ENCODE peak calls at places on chromosomes 11 and 22, in four cellular contexts. One of them, this sample, is unnamed.

GRCh38 chr11:28048812-28049211 is 59.1 kb downstream of the KIF18A start:
- DNase-seq in LNCaP clone FGC: no peak
- DNase-seq in foreskin fibroblast: no peak
- DNase-seq in astrocyte of the spinal cord: no peak
- DNase-seq in this sample: no peak

GRCh38 chr22:47159592-47159991 is 397.1 kb downstream of the TBC1D22A start:
- DNase-seq in LNCaP clone FGC: no peak
- DNase-seq in foreskin fibroblast: no peak
- DNase-seq in astrocyte of the spinal cord: no peak
- DNase-seq in this sample: no peak

GRCh38 chr11:8671242-8671641 is 11.2 kb downstream of the TRIM66 start:
- DNase-seq in LNCaP clone FGC: no peak
- DNase-seq in astrocyte of the spinal cord: peak
- DNase-seq in foreskin fibroblast: peak
- DNase-seq in this sample: peak

GRCh38 chr22:38974826-38975175 is 7.3 kb upstream of the APOBEC3B start:
- DNase-seq in LNCaP clone FGC: no peak
- DNase-seq in foreskin fibroblast: no peak
- DNase-seq in astrocyte of the spinal cord: no peak
- DNase-seq in this sample: no peak

GRCh38 chr22:36056980-36057379 is 28.4 kb upstream of the RBFOX2 start:
- DNase-seq in foreskin fibroblast: peak
- DNase-seq in LNCaP clone FGC: no peak
- DNase-seq in astrocyte of the spinal cord: no peak
- DNase-seq in this sample: no peak

GRCh38 chr11:1943576-1943975 is 3.6 kb upstream of the MRPL23 start:
- DNase-seq in LNCaP clone FGC: no peak
- DNase-seq in astrocyte of the spinal cord: no peak
- DNase-seq in foreskin fibroblast: no peak
- DNase-seq in this sample: no peak

GRCh38 chr11:55658031-55658573 is 3.9 kb upstream of the OR4C6 start:
- DNase-seq in LNCaP clone FGC: no peak
- DNase-seq in astrocyte of the spinal cord: no peak
- DNase-seq in foreskin fibroblast: no peak
- DNase-seq in this sample: no peak

GRCh38 chr11:134800826-134801225 is 388.8 kb upstream of the B3GAT1 start:
- DNase-seq in astrocyte of the spinal cord: no peak
- DNase-seq in foreskin fibroblast: no peak
- DNase-seq in LNCaP clone FGC: no peak
- DNase-seq in this sample: no peak

GRCh38 chr22:30826670-30827355 is 132.1 kb downstream of the OSBP2 start:
- DNase-seq in astrocyte of the spinal cord: no peak
- DNase-seq in LNCaP clone FGC: no peak
- DNase-seq in foreskin fibroblast: no peak
- DNase-seq in this sample: no peak

GRCh38 chr11:78740175-78741161 is 165.8 kb upstream of the NARS2 start:
- DNase-seq in foreskin fibroblast: no peak
- DNase-seq in astrocyte of the spinal cord: no peak
- DNase-seq in LNCaP clone FGC: no peak
- DNase-seq in this sample: no peak

GRCh38 chr11:133078591-133079179 is 453.6 kb downstream of the OPCML start:
- DNase-seq in foreskin fibroblast: peak
- DNase-seq in LNCaP clone FGC: peak
- DNase-seq in astrocyte of the spinal cord: peak
- DNase-seq in this sample: no peak

GRCh38 chr11:20865161-20865560 is 195.8 kb downstream of the NELL1 start:
- DNase-seq in LNCaP clone FGC: no peak
- DNase-seq in foreskin fibroblast: no peak
- DNase-seq in astrocyte of the spinal cord: no peak
- DNase-seq in this sample: no peak

GRCh38 chr22:41725510-41726110 is 26.3 kb downstream of the MEI1 start:
- DNase-seq in LNCaP clone FGC: no peak
- DNase-seq in astrocyte of the spinal cord: no peak
- DNase-seq in foreskin fibroblast: no peak
- DNase-seq in this sample: no peak

DNA sequence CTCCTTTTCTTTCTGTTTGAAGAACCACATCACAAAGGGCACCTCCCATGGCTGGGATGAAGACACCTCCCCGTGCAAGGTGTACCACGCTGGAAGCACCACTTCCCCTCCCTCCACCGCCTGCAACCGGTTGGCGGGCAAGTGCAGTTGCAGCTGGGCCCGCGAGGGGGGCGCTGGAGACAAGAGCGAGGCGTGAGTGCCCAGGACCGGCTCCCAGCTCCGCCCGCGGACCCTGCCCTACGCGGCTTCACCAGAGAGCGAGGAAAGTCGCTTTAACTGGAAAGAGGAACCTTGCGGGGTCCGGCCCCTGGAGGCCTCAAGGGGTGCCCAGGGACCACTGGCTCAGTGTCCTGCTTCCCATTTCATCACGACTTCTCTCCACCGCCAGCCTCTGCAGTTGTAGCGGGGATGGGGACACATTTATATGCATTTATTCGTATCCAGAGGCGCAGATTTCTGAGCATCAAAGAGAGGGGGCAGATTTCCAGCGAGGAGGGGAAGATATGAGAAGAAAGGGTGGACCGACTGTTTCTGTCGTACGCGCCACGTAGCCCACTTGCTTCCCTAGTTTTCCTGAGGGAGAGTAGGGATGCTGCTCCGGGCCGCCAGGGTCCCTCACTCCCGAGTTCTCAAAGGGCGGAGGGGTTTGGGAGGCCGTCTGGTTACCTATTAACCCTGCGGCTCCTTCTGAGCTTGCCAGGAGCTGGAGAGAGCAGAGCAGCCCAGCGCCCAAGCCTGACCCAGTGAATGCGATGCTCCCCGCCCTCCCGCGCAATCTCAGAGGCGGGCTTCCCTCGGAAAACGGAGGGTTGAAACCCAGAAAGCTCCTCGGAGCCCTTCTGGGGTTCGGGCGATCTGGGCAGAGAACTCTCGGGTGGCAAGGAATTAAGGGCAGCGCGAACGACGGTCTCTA is 3.5 kb downstream of the ESAM start:
- DNase-seq in astrocyte of the spinal cord: peak
- DNase-seq in foreskin fibroblast: peak
- DNase-seq in LNCaP clone FGC: no peak
- DNase-seq in this sample: peak
- TF ChIP-seq CTCF in astrocyte of the spinal cord: peak
- TF ChIP-seq CTCF in foreskin fibroblast: peak
- TF ChIP-seq CTCF in LNCaP clone FGC: peak
- TF ChIP-seq CTCF in this sample: peak

GRCh38 chr22:50014655-50015401 is 2.3 kb upstream of the IL17REL start:
- DNase-seq in LNCaP clone FGC: no peak
- DNase-seq in foreskin fibroblast: no peak
- DNase-seq in astrocyte of the spinal cord: no peak
- DNase-seq in this sample: no peak
- TF ChIP-seq CTCF in LNCaP clone FGC: peak
- TF ChIP-seq CTCF in foreskin fibroblast: no peak
- TF ChIP-seq CTCF in astrocyte of the spinal cord: no peak
- TF ChIP-seq CTCF in this sample: no peak

GRCh38 chr11:64564947-64565889 is 25.8 kb upstream of the SLC22A12 start:
- DNase-seq in astrocyte of the spinal cord: no peak
- DNase-seq in LNCaP clone FGC: no peak
- DNase-seq in foreskin fibroblast: no peak
- DNase-seq in this sample: no peak
- TF ChIP-seq CTCF in astrocyte of the spinal cord: peak
- TF ChIP-seq CTCF in LNCaP clone FGC: peak
- TF ChIP-seq CTCF in foreskin fibroblast: peak
- TF ChIP-seq CTCF in this sample: no peak

GRCh38 chr11:73274722-73275380 is 2.7 kb downstream of the P2RY6 start:
- DNase-seq in astrocyte of the spinal cord: no peak
- DNase-seq in foreskin fibroblast: no peak
- DNase-seq in LNCaP clone FGC: no peak
- DNase-seq in this sample: no peak

GRCh38 chr11:73270855-73271477 is 1.2 kb upstream of the P2RY6 start:
- DNase-seq in astrocyte of the spinal cord: no peak
- DNase-seq in LNCaP clone FGC: no peak
- DNase-seq in foreskin fibroblast: no peak
- DNase-seq in this sample: no peak

GRCh38 chr11:73273246-73273890 is 1.2 kb downstream of the P2RY6 start:
- DNase-seq in foreskin fibroblast: no peak
- DNase-seq in LNCaP clone FGC: no peak
- DNase-seq in astrocyte of the spinal cord: no peak
- DNase-seq in this sample: no peak

GRCh38 chr11:73271936-73272679 is at the start of gene P2RY6:
- DNase-seq in foreskin fibroblast: peak
- DNase-seq in astrocyte of the spinal cord: peak
- DNase-seq in LNCaP clone FGC: no peak
- DNase-seq in this sample: no peak

DNA sequence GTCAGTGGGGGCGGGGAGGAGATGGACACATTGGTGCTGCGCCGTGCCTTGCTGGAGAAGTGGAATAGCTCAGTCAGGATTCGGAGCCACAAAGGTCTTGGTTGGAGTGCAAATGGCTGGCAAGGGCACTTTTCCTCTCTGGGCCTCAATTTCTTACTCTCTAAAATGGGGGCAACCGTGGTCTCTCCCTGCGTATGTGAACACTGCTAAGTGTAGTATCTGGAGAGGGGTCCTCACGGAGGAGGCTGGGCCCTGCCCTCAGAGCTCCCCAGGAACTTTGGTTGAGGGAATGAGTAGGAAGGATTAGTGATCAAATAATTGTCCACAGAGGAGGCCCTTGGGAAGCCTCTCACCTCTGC is 521 bp downstream of the P2RY6 start:
- DNase-seq in foreskin fibroblast: no peak
- DNase-seq in LNCaP clone FGC: no peak
- DNase-seq in astrocyte of the spinal cord: no peak
- DNase-seq in this sample: no peak
- TF ChIP-seq CTCF in foreskin fibroblast: no peak
- TF ChIP-seq CTCF in LNCaP clone FGC: no peak
- TF ChIP-seq CTCF in astrocyte of the spinal cord: no peak
- TF ChIP-seq CTCF in this sample: no peak

DNA sequence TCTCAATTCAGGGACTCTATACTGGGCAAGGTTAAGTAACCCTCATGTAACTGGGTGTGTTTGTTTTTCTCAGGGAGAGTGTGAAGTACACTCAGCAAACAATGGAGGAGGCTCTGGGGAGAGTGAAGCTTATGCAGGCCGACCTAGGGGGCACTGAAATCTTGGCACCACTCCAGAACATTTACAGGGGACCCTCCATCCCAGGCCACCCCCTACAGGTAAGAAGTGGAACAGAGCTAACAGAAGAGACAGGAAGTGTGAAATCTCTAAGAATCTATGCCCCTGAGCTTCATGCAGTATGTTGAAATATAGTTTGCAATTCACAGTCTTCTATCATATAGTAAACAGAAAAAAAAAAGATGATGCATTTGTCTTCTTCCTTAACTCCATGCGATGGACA is 8.3 kb downstream of the VWA5A start:
- DNase-seq in astrocyte of the spinal cord: no peak
- DNase-seq in foreskin fibroblast: no peak
- DNase-seq in LNCaP clone FGC: no peak
- DNase-seq in this sample: no peak
- TF ChIP-seq CTCF in astrocyte of the spinal cord: no peak
- TF ChIP-seq CTCF in foreskin fibroblast: no peak
- TF ChIP-seq CTCF in LNCaP clone FGC: no peak
- TF ChIP-seq CTCF in this sample: no peak

DNA sequence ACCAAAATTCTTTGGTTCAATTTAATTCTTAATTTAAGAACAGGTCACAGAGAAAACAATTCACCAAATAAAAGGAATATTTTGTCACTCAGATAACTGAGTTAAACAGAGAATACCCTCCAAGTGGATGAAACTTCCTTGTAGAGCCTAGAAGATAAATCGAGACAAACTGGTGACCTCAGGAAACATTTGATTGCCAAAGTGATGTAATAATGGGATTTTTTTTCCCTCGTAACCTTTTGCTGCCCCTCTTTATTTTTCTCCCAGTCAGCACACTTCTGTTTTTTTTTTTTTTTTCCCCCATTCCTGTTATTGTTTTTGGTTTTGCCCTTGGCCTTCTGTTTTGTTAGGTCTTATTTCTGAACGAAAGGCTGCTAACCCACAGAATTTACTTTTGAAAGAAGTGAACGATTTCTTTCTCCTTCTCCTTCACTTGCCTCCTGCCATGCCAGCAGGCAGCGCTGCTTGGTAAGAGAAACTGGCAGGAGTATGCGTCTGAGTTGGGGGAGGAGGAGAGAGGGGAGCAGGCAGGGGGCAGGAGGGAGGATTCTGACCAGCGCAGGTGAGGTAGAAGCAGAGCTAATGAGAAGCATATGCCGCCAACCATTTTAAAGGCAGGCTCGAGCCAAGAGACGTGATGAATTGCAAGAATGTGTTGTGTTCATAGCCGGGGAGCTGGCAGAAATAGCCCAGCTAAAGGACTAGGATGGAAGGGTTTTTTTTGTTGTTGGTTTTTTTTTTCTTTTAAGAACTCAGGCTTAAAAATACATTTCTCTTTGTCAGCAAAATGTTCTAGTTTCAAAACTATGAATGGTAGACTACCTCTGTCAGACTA is 121.9 kb upstream of the MTMR2 start:
- DNase-seq in astrocyte of the spinal cord: peak
- DNase-seq in LNCaP clone FGC: no peak
- DNase-seq in foreskin fibroblast: peak
- DNase-seq in this sample: peak
- TF ChIP-seq CTCF in astrocyte of the spinal cord: peak
- TF ChIP-seq CTCF in LNCaP clone FGC: peak
- TF ChIP-seq CTCF in foreskin fibroblast: peak
- TF ChIP-seq CTCF in this sample: peak

GRCh38 chr11:74701351-74701750 is 29.9 kb downstream of the CHRDL2 start:
- DNase-seq in foreskin fibroblast: no peak
- DNase-seq in LNCaP clone FGC: no peak
- DNase-seq in astrocyte of the spinal cord: no peak
- DNase-seq in this sample: no peak
- TF ChIP-seq CTCF in foreskin fibroblast: no peak
- TF ChIP-seq CTCF in LNCaP clone FGC: peak
- TF ChIP-seq CTCF in astrocyte of the spinal cord: peak
- TF ChIP-seq CTCF in this sample: no peak

GRCh38 chr11:64918056-64918455 is 1.0 kb upstream of the ATG2A start:
- DNase-seq in foreskin fibroblast: peak
- DNase-seq in LNCaP clone FGC: no peak
- DNase-seq in astrocyte of the spinal cord: peak
- DNase-seq in this sample: no peak
- TF ChIP-seq CTCF in foreskin fibroblast: peak
- TF ChIP-seq CTCF in LNCaP clone FGC: peak
- TF ChIP-seq CTCF in astrocyte of the spinal cord: peak
- TF ChIP-seq CTCF in this sample: peak

GRCh38 chr11:19519344-19519743 is 193.3 kb upstream of the NAV2 start:
- DNase-seq in astrocyte of the spinal cord: no peak
- DNase-seq in LNCaP clone FGC: no peak
- DNase-seq in foreskin fibroblast: no peak
- DNase-seq in this sample: no peak
- TF ChIP-seq CTCF in astrocyte of the spinal cord: no peak
- TF ChIP-seq CTCF in LNCaP clone FGC: no peak
- TF ChIP-seq CTCF in foreskin fibroblast: no peak
- TF ChIP-seq CTCF in this sample: no peak